ENCODE peak calls at places on chromosomes 5 and 9, in nine cellular contexts. One of them, this sample, is unnamed.

GRCh38 chr5:2465383-2465782 is 286.1 kb downstream of the IRX2 start:
- DNase-seq in stimulated activated CD4-positive, alpha-beta T cell treated with anti-CD3 and anti-CD28 coated beads, Interleukin-15, amount 100 ng/mL, for 1 hour: no peak
- DNase-seq in T-helper 17 cell: no peak
- DNase-seq in dermis microvascular lymphatic vessel endothelial cell: no peak
- DNase-seq in endothelial cell: no peak
- DNase-seq in foreskin fibroblast: no peak
- DNase-seq in KBM-7: no peak
- DNase-seq in mucosa of gallbladder: no peak
- DNase-seq in neural crest cell: no peak
- DNase-seq in this sample: no peak

GRCh38 chr9:8012986-8013385 is 213.4 kb upstream of the DMAC1 start:
- DNase-seq in mucosa of gallbladder: no peak
- DNase-seq in stimulated activated CD4-positive, alpha-beta T cell treated with anti-CD3 and anti-CD28 coated beads, Interleukin-15, amount 100 ng/mL, for 1 hour: no peak
- DNase-seq in T-helper 17 cell: no peak
- DNase-seq in endothelial cell: no peak
- DNase-seq in neural crest cell: no peak
- DNase-seq in dermis microvascular lymphatic vessel endothelial cell: no peak
- DNase-seq in foreskin fibroblast: no peak
- DNase-seq in KBM-7: no peak
- DNase-seq in this sample: no peak

GRCh38 chr5:9454491-9454890 is 91.4 kb downstream of the SEMA5A start:
- DNase-seq in foreskin fibroblast: no peak
- DNase-seq in endothelial cell: no peak
- DNase-seq in mucosa of gallbladder: no peak
- DNase-seq in neural crest cell: no peak
- DNase-seq in stimulated activated CD4-positive, alpha-beta T cell treated with anti-CD3 and anti-CD28 coated beads, Interleukin-15, amount 100 ng/mL, for 1 hour: no peak
- DNase-seq in dermis microvascular lymphatic vessel endothelial cell: no peak
- DNase-seq in T-helper 17 cell: no peak
- DNase-seq in KBM-7: no peak
- DNase-seq in this sample: no peak

GRCh38 chr5:115209279-115209678 is 39.6 kb upstream of the TRIM36 start:
- DNase-seq in foreskin fibroblast: no peak
- DNase-seq in KBM-7: peak; percentile 94
- DNase-seq in mucosa of gallbladder: peak; percentile 21
- DNase-seq in T-helper 17 cell: no peak
- DNase-seq in neural crest cell: no peak
- DNase-seq in dermis microvascular lymphatic vessel endothelial cell: no peak
- DNase-seq in stimulated activated CD4-positive, alpha-beta T cell treated with anti-CD3 and anti-CD28 coated beads, Interleukin-15, amount 100 ng/mL, for 1 hour: no peak
- DNase-seq in endothelial cell: no peak
- DNase-seq in this sample: no peak

GRCh38 chr5:135429326-135429725 is 17.8 kb downstream of the DCANP1 start:
- DNase-seq in neural crest cell: no peak
- DNase-seq in dermis microvascular lymphatic vessel endothelial cell: no peak
- DNase-seq in stimulated activated CD4-positive, alpha-beta T cell treated with anti-CD3 and anti-CD28 coated beads, Interleukin-15, amount 100 ng/mL, for 1 hour: no peak
- DNase-seq in T-helper 17 cell: no peak
- DNase-seq in endothelial cell: no peak
- DNase-seq in mucosa of gallbladder: no peak
- DNase-seq in KBM-7: no peak
- DNase-seq in foreskin fibroblast: no peak
- DNase-seq in this sample: no peak

GRCh38 chr5:132207783-132208182 is 19.9 kb downstream of the P4HA2 start:
- DNase-seq in neural crest cell: no peak
- DNase-seq in foreskin fibroblast: no peak
- DNase-seq in mucosa of gallbladder: no peak
- DNase-seq in KBM-7: no peak
- DNase-seq in endothelial cell: no peak
- DNase-seq in T-helper 17 cell: no peak
- DNase-seq in stimulated activated CD4-positive, alpha-beta T cell treated with anti-CD3 and anti-CD28 coated beads, Interleukin-15, amount 100 ng/mL, for 1 hour: no peak
- DNase-seq in dermis microvascular lymphatic vessel endothelial cell: no peak
- DNase-seq in this sample: no peak

GRCh38 chr9:89507626-89508025 is 9.7 kb upstream of the SEMA4D start:
- DNase-seq in dermis microvascular lymphatic vessel endothelial cell: no peak
- DNase-seq in T-helper 17 cell: no peak
- DNase-seq in KBM-7: peak; percentile 69
- DNase-seq in foreskin fibroblast: no peak
- DNase-seq in endothelial cell: no peak
- DNase-seq in mucosa of gallbladder: no peak
- DNase-seq in neural crest cell: no peak
- DNase-seq in stimulated activated CD4-positive, alpha-beta T cell treated with anti-CD3 and anti-CD28 coated beads, Interleukin-15, amount 100 ng/mL, for 1 hour: no peak
- DNase-seq in this sample: no peak

GRCh38 chr9:76342862-76343261 is 51.4 kb downstream of the RFK start:
- DNase-seq in stimulated activated CD4-positive, alpha-beta T cell treated with anti-CD3 and anti-CD28 coated beads, Interleukin-15, amount 100 ng/mL, for 1 hour: no peak
- DNase-seq in neural crest cell: no peak
- DNase-seq in T-helper 17 cell: no peak
- DNase-seq in mucosa of gallbladder: no peak
- DNase-seq in endothelial cell: no peak
- DNase-seq in KBM-7: no peak
- DNase-seq in foreskin fibroblast: no peak
- DNase-seq in dermis microvascular lymphatic vessel endothelial cell: no peak
- DNase-seq in this sample: no peak

GRCh38 chr5:111131356-111131755 is 39.2 kb downstream of the WDR36 start:
- DNase-seq in KBM-7: no peak
- DNase-seq in T-helper 17 cell: no peak
- DNase-seq in dermis microvascular lymphatic vessel endothelial cell: no peak
- DNase-seq in stimulated activated CD4-positive, alpha-beta T cell treated with anti-CD3 and anti-CD28 coated beads, Interleukin-15, amount 100 ng/mL, for 1 hour: no peak
- DNase-seq in neural crest cell: no peak
- DNase-seq in foreskin fibroblast: no peak
- DNase-seq in mucosa of gallbladder: no peak
- DNase-seq in endothelial cell: no peak
- DNase-seq in this sample: no peak

GRCh38 chr5:140575309-140575708 is 10.7 kb downstream of the SLC35A4 start:
- DNase-seq in dermis microvascular lymphatic vessel endothelial cell: no peak
- DNase-seq in T-helper 17 cell: no peak
- DNase-seq in stimulated activated CD4-positive, alpha-beta T cell treated with anti-CD3 and anti-CD28 coated beads, Interleukin-15, amount 100 ng/mL, for 1 hour: no peak
- DNase-seq in mucosa of gallbladder: no peak
- DNase-seq in endothelial cell: peak; percentile 36
- DNase-seq in foreskin fibroblast: peak; percentile 16
- DNase-seq in KBM-7: peak; percentile 63
- DNase-seq in neural crest cell: no peak
- DNase-seq in this sample: no peak

GRCh38 chr5:14869286-14870164 is 2.1 kb downstream of the ANKH start:
- DNase-seq in foreskin fibroblast: no peak
- DNase-seq in T-helper 17 cell: no peak
- DNase-seq in stimulated activated CD4-positive, alpha-beta T cell treated with anti-CD3 and anti-CD28 coated beads, Interleukin-15, amount 100 ng/mL, for 1 hour: no peak
- DNase-seq in mucosa of gallbladder: no peak
- DNase-seq in dermis microvascular lymphatic vessel endothelial cell: no peak
- DNase-seq in endothelial cell: no peak
- DNase-seq in KBM-7: no peak
- DNase-seq in neural crest cell: no peak
- DNase-seq in this sample: no peak

GRCh38 chr5:107135391-107135790 is 535.3 kb downstream of the EFNA5 start:
- DNase-seq in T-helper 17 cell: no peak
- DNase-seq in KBM-7: no peak
- DNase-seq in endothelial cell: no peak
- DNase-seq in mucosa of gallbladder: no peak
- DNase-seq in neural crest cell: no peak
- DNase-seq in stimulated activated CD4-positive, alpha-beta T cell treated with anti-CD3 and anti-CD28 coated beads, Interleukin-15, amount 100 ng/mL, for 1 hour: no peak
- DNase-seq in foreskin fibroblast: peak; percentile 38
- DNase-seq in dermis microvascular lymphatic vessel endothelial cell: no peak
- DNase-seq in this sample: no peak

GRCh38 chr5:179381691-179382090 is 36.4 kb upstream of the ADAMTS2 start:
- DNase-seq in dermis microvascular lymphatic vessel endothelial cell: no peak
- DNase-seq in KBM-7: no peak
- DNase-seq in endothelial cell: no peak
- DNase-seq in T-helper 17 cell: no peak
- DNase-seq in foreskin fibroblast: no peak
- DNase-seq in stimulated activated CD4-positive, alpha-beta T cell treated with anti-CD3 and anti-CD28 coated beads, Interleukin-15, amount 100 ng/mL, for 1 hour: no peak
- DNase-seq in neural crest cell: no peak
- DNase-seq in mucosa of gallbladder: no peak
- DNase-seq in this sample: no peak

GRCh38 chr9:90795879-90796317 is 5.7 kb upstream of the SYK start:
- DNase-seq in endothelial cell: no peak
- DNase-seq in mucosa of gallbladder: no peak
- DNase-seq in neural crest cell: no peak
- DNase-seq in dermis microvascular lymphatic vessel endothelial cell: no peak
- DNase-seq in T-helper 17 cell: no peak
- DNase-seq in stimulated activated CD4-positive, alpha-beta T cell treated with anti-CD3 and anti-CD28 coated beads, Interleukin-15, amount 100 ng/mL, for 1 hour: no peak
- DNase-seq in foreskin fibroblast: no peak
- DNase-seq in KBM-7: peak; percentile 81
- DNase-seq in this sample: no peak

GRCh38 chr5:173670130-173670591 is 53.7 kb upstream of the BOD1 start:
- DNase-seq in KBM-7: no peak
- DNase-seq in stimulated activated CD4-positive, alpha-beta T cell treated with anti-CD3 and anti-CD28 coated beads, Interleukin-15, amount 100 ng/mL, for 1 hour: no peak
- DNase-seq in T-helper 17 cell: no peak
- DNase-seq in dermis microvascular lymphatic vessel endothelial cell: no peak
- DNase-seq in foreskin fibroblast: peak; percentile 6
- DNase-seq in mucosa of gallbladder: no peak
- DNase-seq in endothelial cell: no peak
- DNase-seq in neural crest cell: no peak
- DNase-seq in this sample: no peak

GRCh38 chr9:109213300-109214121 is 46.5 kb upstream of the FRRS1L start:
- DNase-seq in T-helper 17 cell: no peak
- DNase-seq in dermis microvascular lymphatic vessel endothelial cell: no peak
- DNase-seq in KBM-7: no peak
- DNase-seq in mucosa of gallbladder: no peak
- DNase-seq in endothelial cell: no peak
- DNase-seq in neural crest cell: no peak
- DNase-seq in stimulated activated CD4-positive, alpha-beta T cell treated with anti-CD3 and anti-CD28 coated beads, Interleukin-15, amount 100 ng/mL, for 1 hour: no peak
- DNase-seq in foreskin fibroblast: no peak
- DNase-seq in this sample: no peak

GRCh38 chr9:130021123-130021522 is 21.9 kb downstream of the FNBP1 start:
- DNase-seq in foreskin fibroblast: no peak
- DNase-seq in neural crest cell: no peak
- DNase-seq in dermis microvascular lymphatic vessel endothelial cell: no peak
- DNase-seq in stimulated activated CD4-positive, alpha-beta T cell treated with anti-CD3 and anti-CD28 coated beads, Interleukin-15, amount 100 ng/mL, for 1 hour: no peak
- DNase-seq in T-helper 17 cell: no peak
- DNase-seq in endothelial cell: no peak
- DNase-seq in mucosa of gallbladder: no peak
- DNase-seq in KBM-7: no peak
- DNase-seq in this sample: no peak

GRCh38 chr9:73260506-73260905 is 108.8 kb downstream of the ANXA1 start:
- DNase-seq in endothelial cell: no peak
- DNase-seq in KBM-7: no peak
- DNase-seq in stimulated activated CD4-positive, alpha-beta T cell treated with anti-CD3 and anti-CD28 coated beads, Interleukin-15, amount 100 ng/mL, for 1 hour: no peak
- DNase-seq in mucosa of gallbladder: no peak
- DNase-seq in T-helper 17 cell: no peak
- DNase-seq in dermis microvascular lymphatic vessel endothelial cell: no peak
- DNase-seq in foreskin fibroblast: no peak
- DNase-seq in neural crest cell: no peak
- DNase-seq in this sample: no peak

GRCh38 chr5:111869681-111870080 is 112.7 kb upstream of the NREP start:
- DNase-seq in neural crest cell: no peak
- DNase-seq in foreskin fibroblast: no peak
- DNase-seq in dermis microvascular lymphatic vessel endothelial cell: no peak
- DNase-seq in endothelial cell: no peak
- DNase-seq in KBM-7: no peak
- DNase-seq in mucosa of gallbladder: no peak
- DNase-seq in T-helper 17 cell: no peak
- DNase-seq in stimulated activated CD4-positive, alpha-beta T cell treated with anti-CD3 and anti-CD28 coated beads, Interleukin-15, amount 100 ng/mL, for 1 hour: no peak
- DNase-seq in this sample: no peak

GRCh38 chr9:121699271-121700164 is 48.1 kb downstream of the DAB2IP start:
- DNase-seq in endothelial cell: peak; percentile 75
- DNase-seq in T-helper 17 cell: no peak
- DNase-seq in stimulated activated CD4-positive, alpha-beta T cell treated with anti-CD3 and anti-CD28 coated beads, Interleukin-15, amount 100 ng/mL, for 1 hour: no peak
- DNase-seq in mucosa of gallbladder: peak; percentile 62
- DNase-seq in dermis microvascular lymphatic vessel endothelial cell: no peak
- DNase-seq in foreskin fibroblast: no peak
- DNase-seq in neural crest cell: peak; percentile 40
- DNase-seq in KBM-7: peak; percentile 75
- DNase-seq in this sample: peak; percentile 20

GRCh38 chr5:135227064-135228022 is 171.7 kb downstream of the MACROH2A1 start:
- DNase-seq in endothelial cell: no peak
- DNase-seq in foreskin fibroblast: no peak
- DNase-seq in mucosa of gallbladder: no peak
- DNase-seq in dermis microvascular lymphatic vessel endothelial cell: no peak
- DNase-seq in stimulated activated CD4-positive, alpha-beta T cell treated with anti-CD3 and anti-CD28 coated beads, Interleukin-15, amount 100 ng/mL, for 1 hour: no peak
- DNase-seq in KBM-7: no peak
- DNase-seq in neural crest cell: no peak
- DNase-seq in T-helper 17 cell: no peak
- DNase-seq in this sample: no peak

GRCh38 chr9:83336696-83337095 is 201.5 kb downstream of the FRMD3 start:
- DNase-seq in mucosa of gallbladder: no peak
- DNase-seq in endothelial cell: no peak
- DNase-seq in stimulated activated CD4-positive, alpha-beta T cell treated with anti-CD3 and anti-CD28 coated beads, Interleukin-15, amount 100 ng/mL, for 1 hour: no peak
- DNase-seq in T-helper 17 cell: no peak
- DNase-seq in neural crest cell: no peak
- DNase-seq in dermis microvascular lymphatic vessel endothelial cell: no peak
- DNase-seq in foreskin fibroblast: no peak
- DNase-seq in KBM-7: no peak
- DNase-seq in this sample: no peak

GRCh38 chr5:163914911-163915310 is 409.5 kb downstream of the MAT2B start:
- DNase-seq in mucosa of gallbladder: no peak
- DNase-seq in stimulated activated CD4-positive, alpha-beta T cell treated with anti-CD3 and anti-CD28 coated beads, Interleukin-15, amount 100 ng/mL, for 1 hour: no peak
- DNase-seq in KBM-7: peak; percentile 75
- DNase-seq in neural crest cell: no peak
- DNase-seq in foreskin fibroblast: no peak
- DNase-seq in T-helper 17 cell: no peak
- DNase-seq in dermis microvascular lymphatic vessel endothelial cell: no peak
- DNase-seq in endothelial cell: no peak
- DNase-seq in this sample: no peak